ENCODE peak calls at places on chromosome 1, in four cellular contexts. T, I, K and L are unnamed samples.

GRCh38 chr1:198904356-198904755 is 265.5 kb downstream of the PTPRC start:
- DNase-seq in T (no peak), K (no peak), I (no peak), L (no peak)

GRCh38 chr1:102531031-102531430 is 534.3 kb upstream of the OLFM3 start:
- DNase-seq in K (no peak), T (no peak), I (no peak), L (no peak)

GRCh38 chr1:60832372-60832771 is 250.0 kb upstream of the NFIA start:
- DNase-seq in K (no peak), T (no peak), I (no peak), L (no peak)

GRCh38 chr1:238336531-238336930 is 445.8 kb upstream of the ZP4 start:
- DNase-seq in K (no peak), I (no peak), T (no peak), L (no peak)

GRCh38 chr1:8472668-8473067 is 154.8 kb downstream of the SLC45A1 start:
- DNase-seq in I (no peak), T (no peak), K (no peak), L (no peak)

GRCh38 chr1:89518116-89518780 is 6.4 kb upstream of the LRRC8B start:
- DNase-seq in I (no peak), K (no peak), T (no peak), L (no peak)

GRCh38 chr1:28378906-28379305 is 9.4 kb downstream of the PHACTR4 start:
- DNase-seq in T (no peak), I (no peak), K (no peak), L (no peak)

GRCh38 chr1:116033322-116033721 is 57.0 kb downstream of the SLC22A15 start:
- DNase-seq in K (peak; percentile 74), I (no peak), T (peak; percentile 75), L (peak; percentile 68)

GRCh38 chr1:32817815-32818786 is 648 bp downstream of the S100PBP start:
- DNase-seq in I (peak; percentile 94), K (peak; percentile 69), T (peak; percentile 89), L (peak; percentile 75)